ENCODE peak calls at places on chromosomes 2 and 18, in eight cellular contexts. Z is mesothelial cell of epicardium; W is heart right ventricle; E is tibial artery; F is tibial nerve; S is type B pancreatic cell; U is HL-60; B is CD8-positive, alpha-beta T cell. H is an unnamed sample.

GRCh38 chr2:28348149-28348567 is 44.5 kb upstream of the FOSL2 start:
- DNase-seq in Z (no peak), W (no peak), E (peak; percentile 66), F (no peak), S (no peak), U (no peak), B (peak; percentile 73), H (no peak)

GRCh38 chr2:203279288-203279687 is 40.5 kb downstream of the CYP20A1 start:
- DNase-seq in Z (no peak), W (no peak), E (no peak), F (no peak), S (no peak), U (no peak), B (no peak), H (no peak)

GRCh38 chr2:151238527-151239487 is 22.9 kb downstream of the RBM43 start:
- DNase-seq in Z (no peak), W (no peak), E (no peak), F (peak; percentile 45), S (no peak), U (peak; percentile 15), B (no peak), H (no peak)

GRCh38 chr2:240640939-240641338 is 15.7 kb downstream of the GPR35 start:
- DNase-seq in Z (peak; percentile 39), W (no peak), E (peak; percentile 35), F (no peak), S (peak; percentile 71), U (no peak), B (peak; percentile 48), H (no peak)

GRCh38 chr2:236483102-236483501 is 86.5 kb upstream of the ACKR3 start:
- DNase-seq in Z (no peak), W (no peak), E (no peak), F (no peak), S (no peak), U (no peak), B (no peak), H (no peak)

GRCh38 chr2:74525717-74526648 is at the start of gene DQX1:
- DNase-seq in Z (no peak), W (no peak), E (no peak), F (no peak), S (no peak), U (peak; percentile 59), B (no peak), H (no peak)

GRCh38 chr2:14756122-14756541 is 123.6 kb downstream of the LRATD1 start:
- DNase-seq in Z (no peak), W (no peak), E (no peak), F (no peak), S (no peak), U (no peak), B (no peak), H (no peak)

GRCh38 chr2:62774555-62775366 is 69.2 kb downstream of the EHBP1 start:
- DNase-seq in Z (no peak), W (no peak), E (no peak), F (no peak), S (no peak), U (no peak), B (no peak), H (no peak)

GRCh38 chr18:12304351-12305210 is 3.5 kb upstream of the TUBB6 start:
- DNase-seq in Z (no peak), W (no peak), E (peak; percentile 54), F (no peak), S (no peak), U (no peak), B (no peak), H (no peak)

GRCh38 chr2:222862068-222862914 is 1.5 kb downstream of the ACSL3 start:
- DNase-seq in Z (no peak), W (no peak), E (no peak), F (no peak), S (no peak), U (no peak), B (no peak), H (no peak)

GRCh38 chr2:860259-860855 is 90.3 kb upstream of the SNTG2 start:
- DNase-seq in Z (no peak), W (no peak), E (no peak), F (no peak), S (no peak), U (no peak), B (peak; percentile 19), H (no peak)

GRCh38 chr18:65990944-65991708 is 240.3 kb downstream of the CDH7 start:
- DNase-seq in Z (no peak), W (no peak), E (no peak), F (no peak), S (no peak), U (no peak), B (no peak), H (no peak)

DNA sequence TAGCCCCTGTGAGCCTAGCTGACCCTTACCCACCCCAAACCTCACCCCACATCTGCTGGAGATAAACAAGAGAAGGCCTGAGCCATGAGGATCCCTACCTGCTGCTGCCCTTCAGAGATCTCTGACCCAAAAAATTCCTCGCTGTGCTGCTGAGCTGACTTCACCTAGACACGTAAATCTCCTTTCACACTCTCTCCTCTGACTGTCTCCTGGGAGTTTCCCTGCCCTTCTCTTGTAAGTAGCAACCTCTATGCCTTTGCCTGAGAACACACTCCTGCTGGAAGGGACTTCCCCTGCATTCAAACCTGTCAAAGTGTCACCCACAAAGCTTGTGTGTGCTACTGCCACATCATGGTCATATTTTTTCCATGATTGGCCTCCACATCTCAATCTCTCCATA is 134.2 kb upstream of the NOL4 start:
- DNase-seq in Z (no peak), W (no peak), E (no peak), F (no peak), S (no peak), U (no peak), B (no peak), H (no peak)
- TF ChIP-seq CTCF in Z (no peak), W (no peak), E (no peak), F (no peak), S (no peak), U (no peak), B (no peak), H (no peak)

GRCh38 chr18:7629416-7629815 is 62.3 kb downstream of the PTPRM start:
- DNase-seq in Z (no peak), W (no peak), E (no peak), F (no peak), S (no peak), U (no peak), B (no peak), H (no peak)

GRCh38 chr18:7624697-7625096 is 57.6 kb downstream of the PTPRM start:
- DNase-seq in Z (no peak), W (no peak), E (no peak), F (no peak), S (no peak), U (no peak), B (no peak), H (no peak)

GRCh38 chr18:7623681-7624080 is 56.6 kb downstream of the PTPRM start:
- DNase-seq in Z (no peak), W (no peak), E (no peak), F (no peak), S (no peak), U (no peak), B (no peak), H (no peak)

GRCh38 chr18:7626175-7626921 is 59.2 kb downstream of the PTPRM start:
- DNase-seq in Z (no peak), W (no peak), E (no peak), F (no peak), S (no peak), U (no peak), B (no peak), H (no peak)

DNA sequence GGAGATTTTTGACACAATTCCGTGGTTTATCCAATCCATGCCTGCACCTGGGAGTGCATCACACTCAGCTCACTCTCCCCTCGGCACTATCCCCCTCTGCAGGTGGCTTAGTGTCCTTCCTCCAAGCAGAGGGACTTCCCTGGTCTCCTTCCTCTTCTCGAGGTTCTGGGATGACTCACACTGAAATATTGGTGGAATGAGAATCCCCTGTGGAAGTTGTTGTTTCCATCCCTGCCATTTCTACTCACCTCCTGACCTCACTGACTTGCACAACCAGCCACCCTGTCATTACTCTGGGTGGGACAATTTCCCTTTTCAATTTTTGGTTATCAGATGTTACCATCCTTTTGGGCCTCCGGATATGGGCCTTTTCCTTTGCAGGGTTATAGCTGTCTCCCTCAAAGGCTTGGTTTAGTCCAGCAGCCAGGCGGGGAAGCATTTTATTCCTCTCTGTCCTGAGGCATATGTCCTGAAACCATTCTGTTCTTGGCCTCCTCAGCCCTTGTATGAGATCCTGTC is 59.9 kb downstream of the PTPRM start:
- DNase-seq in Z (no peak), W (no peak), E (no peak), F (no peak), S (no peak), U (no peak), B (no peak), H (no peak)
- TF ChIP-seq CTCF in Z (no peak), W (peak; percentile 36), E (no peak), F (no peak), S (no peak), U (no peak), B (no peak), H (no peak)

DNA sequence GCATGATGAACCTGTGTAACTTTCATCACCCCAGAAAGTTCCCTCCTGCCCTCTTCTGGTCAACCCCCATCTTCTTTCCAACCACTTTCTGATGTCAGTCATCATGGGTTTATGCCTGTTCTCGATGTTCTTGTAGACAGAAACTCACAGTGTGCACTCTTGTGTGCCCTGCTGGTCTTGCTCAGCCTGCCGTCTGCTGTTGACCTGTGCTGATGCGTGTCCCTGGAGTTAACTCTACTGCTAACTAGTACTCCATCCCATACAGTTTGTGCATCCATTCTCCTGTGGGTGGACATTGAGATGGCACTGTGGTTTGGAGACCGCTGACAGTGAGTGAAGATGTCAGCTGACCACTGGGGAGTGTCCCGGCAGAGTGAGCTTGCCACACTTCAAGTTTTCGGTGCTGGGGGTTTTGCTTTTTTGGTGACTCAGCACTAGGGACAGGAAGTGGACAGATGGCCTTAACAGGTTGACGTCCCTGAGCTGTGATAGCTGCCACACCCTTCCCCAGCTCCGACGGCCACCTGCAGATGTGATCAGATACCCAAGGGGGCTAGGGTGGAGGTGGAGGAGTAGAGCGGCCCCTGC is 14.8 kb downstream of the KLHL29 start:
- DNase-seq in Z (no peak), W (no peak), E (no peak), F (no peak), S (peak; percentile 44), U (no peak), B (no peak), H (no peak)
- TF ChIP-seq CTCF in Z (no peak), W (no peak), E (no peak), F (no peak), S (no peak), U (no peak), B (no peak), H (no peak)

GRCh38 chr18:49699303-49699702 is 114.0 kb downstream of the ACAA2 start:
- DNase-seq in Z (no peak), W (no peak), E (no peak), F (no peak), S (no peak), U (no peak), B (no peak), H (no peak)

GRCh38 chr18:49698596-49699025 is 114.7 kb downstream of the ACAA2 start:
- DNase-seq in Z (no peak), W (no peak), E (no peak), F (no peak), S (no peak), U (no peak), B (no peak), H (no peak)

GRCh38 chr18:49697049-49697448 is 116.3 kb downstream of the ACAA2 start:
- DNase-seq in Z (no peak), W (no peak), E (no peak), F (no peak), S (no peak), U (no peak), B (no peak), H (no peak)

GRCh38 chr18:49694402-49694801 is 118.9 kb downstream of the ACAA2 start:
- DNase-seq in Z (no peak), W (no peak), E (no peak), F (no peak), S (no peak), U (no peak), B (no peak), H (no peak)

GRCh38 chr18:49697757-49698595 is 115.4 kb downstream of the ACAA2 start:
- DNase-seq in Z (no peak), W (no peak), E (no peak), F (no peak), S (no peak), U (no peak), B (no peak), H (no peak)
- TF ChIP-seq CTCF in Z (no peak), W (no peak), E (no peak), F (no peak), S (no peak), U (no peak), B (no peak), H (no peak)